ENCODE peak calls at places on chromosomes 16 and 17, in four cellular contexts. Y, M, N and S are unnamed samples.

GRCh38 chr17:52026075-52026474 is 132.4 kb downstream of the CA10 start:
- DNase-seq in N (no peak), Y (no peak), M (no peak), S (no peak)

GRCh38 chr16:78877114-78877513 is 723.4 kb downstream of the MAF start:
- DNase-seq in Y (no peak), N (no peak), M (no peak), S (no peak)

GRCh38 chr16:89971495-89972243 is 23.1 kb downstream of the DEF8 start:
- DNase-seq in Y (no peak), M (peak), N (peak), S (no peak)

GRCh38 chr17:22515599-22515998 is 823.3 kb downstream of the KCNJ18 start:
- DNase-seq in N (no peak), M (no peak), Y (no peak), S (no peak)

GRCh38 chr17:28413804-28414203 is 7.8 kb upstream of the SLC46A1 start:
- DNase-seq in M (no peak), Y (no peak), N (no peak), S (no peak)

GRCh38 chr16:87897563-87898505 is 28.5 kb upstream of the SLC7A5 start:
- DNase-seq in M (peak), Y (no peak), N (no peak), S (no peak)

GRCh38 chr17:57294075-57294474 is 37.8 kb downstream of the MSI2 start:
- DNase-seq in M (no peak), N (no peak), Y (no peak), S (no peak)

GRCh38 chr17:13127921-13128582 is 110.2 kb upstream of the ELAC2 start:
- DNase-seq in Y (no peak), N (no peak), M (no peak), S (no peak)

GRCh38 chr16:13708361-13708760 is 211.6 kb upstream of the ERCC4 start:
- DNase-seq in N (no peak), M (no peak), Y (no peak), S (no peak)

GRCh38 chr16:9055661-9056060 is 35.8 kb upstream of the HAPSTR1 start:
- DNase-seq in Y (no peak), N (no peak), M (peak), S (no peak)

GRCh38 chr16:57747091-57747490 is 11.5 kb downstream of the KATNB1 start:
- DNase-seq in N (peak), M (no peak), Y (no peak), S (no peak)

GRCh38 chr17:1714980-1715802 is 5.0 kb upstream of the TLCD2 start:
- DNase-seq in N (peak), Y (peak), M (peak), S (peak)

GRCh38 chr16:83727751-83728352 is 79.9 kb upstream of the HSBP1 start:
- DNase-seq in M (no peak), N (no peak), Y (no peak), S (no peak)

GRCh38 chr17:43453331-43453812 is 30.4 kb upstream of the DHX8 start:
- DNase-seq in Y (no peak), N (peak), M (no peak), S (no peak)

GRCh38 chr16:87286839-87287626 is 30.2 kb downstream of the C16orf95 start:
- DNase-seq in N (no peak), Y (no peak), M (no peak), S (no peak)

GRCh38 chr16:72508196-72508595 is 336.2 kb upstream of the PMFBP1 start:
- DNase-seq in M (peak), N (no peak), Y (no peak), S (no peak)

GRCh38 chr17:7842380-7842949 is 8.4 kb downstream of the KDM6B start:
- DNase-seq in N (peak), M (peak), Y (peak), S (peak)

DNA sequence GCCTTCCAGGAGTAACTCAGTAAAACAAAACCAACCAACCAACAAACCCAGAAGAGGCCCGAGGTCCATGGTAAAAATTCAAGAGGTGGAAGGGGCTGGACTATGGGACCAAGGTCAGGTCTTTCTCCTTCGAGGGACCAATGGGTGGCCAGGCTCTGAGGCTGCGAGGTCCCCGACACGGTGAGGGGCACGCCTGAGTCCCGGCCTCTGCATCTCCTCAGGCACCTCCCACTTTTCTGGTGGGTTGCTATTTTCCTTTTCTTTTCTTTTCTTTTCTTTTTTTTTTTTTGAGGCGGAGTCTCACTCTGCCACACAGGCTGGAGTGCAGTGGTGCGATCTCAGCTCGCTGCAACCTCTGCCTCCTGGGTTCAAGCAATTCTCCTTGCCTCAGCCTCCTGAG is 18.0 kb downstream of the CD7 start:
- DNase-seq in Y (no peak), M (no peak), N (no peak), S (no peak)
- H3K27ac ChIP-seq in Y (peak), M (no peak), N (no peak), S (no peak)

DNA sequence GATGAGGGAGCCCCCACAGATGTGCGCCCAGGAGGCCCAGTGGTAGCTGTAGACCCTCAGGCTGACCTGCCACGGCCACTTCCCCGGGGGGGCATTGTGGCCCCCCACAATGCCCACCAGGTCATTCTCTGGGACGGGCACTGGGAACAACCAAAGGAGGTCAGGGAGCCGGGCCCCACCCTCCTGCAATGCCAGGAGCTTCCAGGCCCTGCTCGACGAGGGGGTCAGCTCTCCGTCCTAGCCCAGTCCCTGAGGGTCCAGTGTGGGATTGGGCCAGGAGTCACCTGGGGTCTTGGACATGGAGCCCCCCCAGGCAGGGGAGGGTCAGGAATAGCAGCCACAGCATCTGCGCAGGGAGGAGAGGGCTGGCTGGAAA is 7.0 kb downstream of the TPSD1 start:
- DNase-seq in M (no peak), N (no peak), Y (no peak), S (no peak)
- H3K27ac ChIP-seq in M (no peak), N (no peak), Y (no peak), S (no peak)

DNA sequence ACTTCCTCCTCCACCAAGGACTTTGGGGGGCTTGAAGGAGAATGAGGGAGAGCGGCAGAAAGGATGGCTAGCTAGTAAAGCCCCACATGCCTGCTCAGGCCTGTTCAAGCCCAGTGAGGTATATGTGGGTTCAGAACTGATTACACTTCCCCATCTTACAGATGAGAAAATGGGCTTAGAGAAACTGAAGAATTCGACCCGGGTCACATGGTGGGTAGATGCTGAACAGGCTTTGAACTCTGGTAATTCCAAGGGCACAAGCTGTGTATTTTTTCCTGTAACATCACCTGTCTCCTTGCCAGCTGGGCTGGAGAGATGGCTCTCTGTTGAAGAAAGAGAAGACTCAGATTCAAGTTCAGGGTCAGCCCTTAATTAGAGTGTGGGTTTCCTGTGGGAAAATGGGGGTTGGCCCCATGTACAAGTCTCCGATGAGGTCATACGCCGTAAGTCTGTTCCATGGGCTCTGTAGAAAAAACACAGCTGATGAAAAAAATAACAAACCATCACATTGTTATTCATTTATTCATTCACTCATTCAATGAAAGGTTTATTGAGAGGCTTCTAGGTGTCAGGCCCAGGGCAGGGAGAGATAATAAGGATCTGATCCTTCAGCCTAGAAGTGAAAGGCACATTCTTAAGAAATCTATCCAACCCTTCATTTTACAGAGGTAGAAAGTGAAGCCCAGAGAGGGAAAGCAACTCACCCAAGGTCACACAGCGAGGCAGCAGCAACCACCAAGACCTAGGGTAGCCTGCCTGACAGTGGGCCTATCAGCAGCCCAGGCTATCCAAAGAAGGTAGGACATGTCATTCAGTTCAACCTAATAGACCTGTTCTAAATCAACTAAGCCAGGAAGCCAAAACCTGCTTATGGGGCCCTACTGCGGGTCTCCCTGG is 482.8 kb downstream of the SOX9 start:
- DNase-seq in N (no peak), M (peak), Y (no peak), S (no peak)
- H3K27ac ChIP-seq in N (no peak), M (no peak), Y (no peak), S (no peak)

GRCh38 chr17:72576289-72576759 is 455.5 kb downstream of the SOX9 start:
- DNase-seq in M (no peak), N (no peak), Y (no peak), S (no peak)
- H3K27ac ChIP-seq in M (no peak), N (no peak), Y (no peak), S (no peak)

GRCh38 chr16:11585460-11586374 is 1.0 kb downstream of the LITAF start:
- DNase-seq in M (no peak), N (peak), Y (peak), S (peak)

GRCh38 chr16:11588321-11589244 is 1.9 kb upstream of the LITAF start:
- DNase-seq in N (no peak), Y (no peak), M (no peak), S (no peak)

GRCh38 chr16:11586856-11587642 is at the start of gene LITAF:
- DNase-seq in M (peak), Y (peak), N (peak), S (peak)

GRCh38 chr16:11586375-11586855 is 304 bp downstream of the LITAF start:
- DNase-seq in M (no peak), Y (no peak), N (no peak), S (no peak)

DNA sequence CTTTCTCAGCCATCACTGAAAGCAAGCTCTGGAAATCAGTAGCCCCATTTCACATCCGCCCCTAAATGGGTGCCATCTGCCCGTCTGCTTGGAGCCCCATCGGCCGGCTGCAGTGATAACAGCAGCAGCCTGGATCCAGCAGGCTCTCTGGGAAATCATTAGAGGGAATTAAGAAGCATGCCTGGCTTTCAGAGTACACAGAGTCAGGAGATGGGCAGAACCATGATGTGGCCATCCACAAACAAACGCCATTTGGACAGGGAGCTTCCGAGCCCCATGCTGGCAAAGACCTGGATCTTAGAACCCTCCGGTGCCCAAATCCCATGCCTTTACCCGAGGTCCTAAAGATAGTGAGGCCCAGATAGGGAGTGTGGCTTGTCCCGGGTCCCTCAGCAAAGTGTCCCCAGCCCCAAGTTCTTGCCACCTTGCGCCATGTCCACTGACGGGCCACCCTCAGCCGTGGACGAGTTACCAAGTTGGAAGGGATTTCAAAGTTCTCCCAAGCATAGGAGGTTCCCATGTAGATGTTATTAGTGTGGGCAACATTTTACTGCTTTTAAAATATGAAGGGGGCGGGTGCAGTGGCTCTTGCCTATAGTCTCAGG is 1.0 kb upstream of the LITAF start:
- DNase-seq in M (no peak), N (peak), Y (no peak), S (no peak)
- H3K27ac ChIP-seq in M (peak), N (peak), Y (peak), S (peak)

GRCh38 chr16:29313559-29313887 is 93.0 kb downstream of the NPIPB11 start:
- DNase-seq in M (no peak), Y (no peak), N (no peak), S (no peak)

GRCh38 chr16:29308644-29309546 is 97.6 kb downstream of the NPIPB11 start:
- DNase-seq in Y (no peak), N (no peak), M (no peak), S (no peak)

GRCh38 chr16:29311636-29312344 is 94.7 kb downstream of the NPIPB11 start:
- DNase-seq in N (no peak), Y (no peak), M (no peak), S (no peak)

GRCh38 chr16:29312835-29313558 is 93.5 kb downstream of the NPIPB11 start:
- DNase-seq in N (no peak), M (no peak), Y (no peak), S (no peak)

DNA sequence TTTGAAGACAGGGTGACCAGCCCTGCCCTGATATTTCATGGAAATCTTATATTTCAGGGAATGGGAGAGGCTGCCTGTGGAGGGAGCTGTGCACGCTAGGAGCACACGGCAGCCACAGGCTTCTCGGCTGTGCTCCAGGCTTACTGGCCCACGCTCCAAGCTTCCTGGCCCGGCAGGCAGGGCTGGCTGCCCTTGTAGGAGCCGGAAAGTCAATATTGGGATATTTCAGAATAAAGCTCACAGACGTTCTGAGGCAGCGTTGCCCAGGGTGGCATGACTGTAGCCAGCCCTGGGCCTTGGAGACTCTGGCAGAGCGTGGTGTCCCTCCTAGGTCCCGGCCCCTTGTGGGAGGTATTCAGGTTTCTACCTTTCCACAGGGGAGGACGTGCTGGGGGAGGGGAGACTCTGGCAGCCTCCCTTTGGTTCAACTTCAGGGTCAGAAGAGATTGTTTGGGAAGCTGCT is 95.6 kb downstream of the NPIPB11 start:
- DNase-seq in Y (peak), N (no peak), M (peak), S (no peak)
- H3K27ac ChIP-seq in Y (no peak), N (no peak), M (no peak), S (no peak)

GRCh38 chr16:24995033-24995432 is 20.1 kb downstream of the ARHGAP17 start:
- DNase-seq in M (no peak), Y (no peak), N (no peak), S (no peak)

GRCh38 chr16:24992696-24993095 is 22.5 kb downstream of the ARHGAP17 start:
- DNase-seq in M (no peak), Y (no peak), N (no peak), S (no peak)

GRCh38 chr16:24995469-24995868 is 19.7 kb downstream of the ARHGAP17 start:
- DNase-seq in N (no peak), Y (no peak), M (no peak), S (no peak)

GRCh38 chr16:24996301-24996700 is 18.9 kb downstream of the ARHGAP17 start:
- DNase-seq in N (no peak), Y (no peak), M (no peak), S (no peak)

DNA sequence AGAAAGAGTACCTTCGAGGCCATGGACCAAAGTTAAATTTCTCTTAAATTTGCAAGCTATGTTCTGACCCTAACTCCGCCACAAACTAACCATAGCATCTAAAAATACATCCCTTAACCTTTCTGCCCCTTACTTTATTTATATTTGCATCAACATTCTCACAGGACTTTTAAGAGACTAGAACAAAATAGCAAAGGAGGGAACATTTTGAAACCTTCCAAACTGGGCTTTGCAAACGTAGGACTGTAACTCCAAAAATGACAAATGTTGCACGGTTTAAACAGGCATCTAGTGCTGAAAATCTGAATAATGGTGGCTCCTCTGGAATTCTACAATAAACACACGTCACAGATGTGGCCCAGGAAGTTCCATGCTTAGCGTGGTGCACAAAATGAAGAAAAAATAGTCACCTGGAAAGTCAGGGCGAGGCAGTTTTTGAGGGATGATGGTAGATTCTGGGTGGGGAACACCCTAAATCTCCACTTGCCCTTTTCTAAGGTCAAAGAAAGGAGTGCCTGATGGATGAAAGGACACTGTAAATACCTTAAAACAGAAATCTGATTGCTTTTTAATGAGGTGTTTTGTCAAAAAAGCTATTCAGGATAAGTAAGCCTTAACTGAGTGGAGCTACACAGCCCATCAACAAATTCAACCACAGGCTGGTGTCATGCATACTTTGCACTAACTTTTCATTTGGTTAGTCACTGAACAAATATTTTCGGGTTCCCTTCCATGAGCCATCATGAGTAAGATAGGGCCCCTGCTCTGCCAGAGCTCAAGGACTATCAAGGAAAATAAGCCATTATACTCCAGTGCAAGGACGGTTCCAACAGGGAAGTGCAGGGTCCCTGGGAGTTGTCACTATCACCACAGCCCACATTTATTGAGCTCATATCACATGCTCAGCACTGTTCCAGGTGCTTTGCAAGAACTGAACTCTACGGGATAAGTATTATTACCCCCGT is 21.2 kb downstream of the ARHGAP17 start:
- DNase-seq in Y (no peak), N (no peak), M (peak), S (no peak)
- H3K27ac ChIP-seq in Y (peak), N (no peak), M (peak), S (peak)

DNA sequence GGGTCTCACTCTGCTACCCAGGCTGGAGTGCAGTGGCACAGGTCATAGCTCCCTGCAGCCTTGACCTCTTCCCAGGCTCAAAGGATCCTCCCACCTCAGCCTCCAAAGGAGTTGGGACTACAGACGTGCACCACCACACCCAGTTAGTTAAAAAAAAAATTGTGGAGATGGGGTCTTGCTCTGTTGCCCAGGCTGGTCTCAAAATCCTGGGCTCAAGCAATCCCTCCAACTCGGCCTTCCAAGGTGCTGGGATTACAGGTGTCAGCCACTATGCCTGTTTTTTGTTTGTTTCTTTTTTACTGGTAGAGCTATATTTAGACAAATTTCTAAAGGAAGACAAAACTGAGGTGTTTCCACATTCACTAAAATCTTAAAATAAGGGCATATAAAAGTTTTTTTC is 1.7 kb downstream of the CMTR2 start:
- DNase-seq in Y (no peak), N (no peak), M (no peak), S (no peak)
- H3K27ac ChIP-seq in Y (no peak), N (no peak), M (no peak), S (no peak)

DNA sequence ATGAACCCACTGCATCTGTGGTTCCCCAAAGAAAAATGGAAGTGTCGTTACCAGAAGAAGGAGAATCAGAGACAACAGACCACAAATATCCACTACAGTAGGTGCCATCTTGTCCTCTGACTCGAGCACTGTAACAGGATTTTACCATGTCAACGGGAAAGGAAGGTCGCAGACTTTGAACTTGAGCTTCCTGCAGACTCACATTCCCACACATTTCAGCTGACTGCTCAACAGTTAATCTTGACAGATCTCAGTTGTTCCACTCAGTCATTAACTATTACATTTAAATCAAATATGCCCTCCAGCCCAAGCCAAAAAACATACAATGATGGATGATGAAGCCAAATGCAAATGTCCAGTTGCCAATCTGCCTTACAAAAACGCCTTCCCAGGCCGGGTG is 37.0 kb downstream of the GAS7 start:
- DNase-seq in M (no peak), Y (no peak), N (no peak), S (no peak)
- H3K27ac ChIP-seq in M (no peak), Y (no peak), N (no peak), S (no peak)